ENCODE peak calls at places on chromosomes 16 and 17, in four cellular contexts. One of them, this sample, is unnamed.
A peak's percentile ranks its signal among the peaks of the same experiment; 100 is the strongest.

GRCh38 chr17:8122923-8123694 is 797 bp downstream of the HES7 start:
- DNase-seq in GM12878: no peak
- DNase-seq in NT2/D1: no peak
- DNase-seq in H1: peak; percentile 69
- DNase-seq in this sample: no peak

GRCh38 chr17:75854111-75854748 is 905 bp downstream of the WBP2 start:
- DNase-seq in GM12878: no peak
- DNase-seq in NT2/D1: no peak
- DNase-seq in H1: no peak
- DNase-seq in this sample: no peak

GRCh38 chr17:80649672-80650338 is 105.2 kb downstream of the RPTOR start:
- DNase-seq in GM12878: no peak
- DNase-seq in NT2/D1: peak; percentile 56
- DNase-seq in H1: peak; percentile 73
- DNase-seq in this sample: peak; percentile 67

GRCh38 chr17:19724501-19725420 is 8.4 kb upstream of the SLC47A2 start:
- DNase-seq in GM12878: no peak
- DNase-seq in NT2/D1: no peak
- DNase-seq in H1: no peak
- DNase-seq in this sample: no peak

GRCh38 chr17:35795007-35795870 is at the start of gene MMP28:
- DNase-seq in GM12878: no peak
- DNase-seq in NT2/D1: no peak
- DNase-seq in H1: peak; percentile 81
- DNase-seq in this sample: peak; percentile 33

GRCh38 chr17:2071421-2072281 is 16.7 kb downstream of the HIC1 start:
- DNase-seq in GM12878: no peak
- DNase-seq in NT2/D1: no peak
- DNase-seq in H1: no peak
- DNase-seq in this sample: no peak

GRCh38 chr17:20111538-20111937 is 102.4 kb downstream of the SPECC1 start:
- DNase-seq in GM12878: no peak
- DNase-seq in NT2/D1: no peak
- DNase-seq in H1: no peak
- DNase-seq in this sample: no peak

GRCh38 chr16:73277066-73277465 is 229.1 kb upstream of the ZFHX3 start:
- DNase-seq in GM12878: no peak
- DNase-seq in NT2/D1: no peak
- DNase-seq in H1: no peak
- DNase-seq in this sample: no peak

GRCh38 chr16:3101018-3101840 is 2.1 kb upstream of the ZSCAN10 start:
- DNase-seq in GM12878: no peak
- DNase-seq in NT2/D1: no peak
- DNase-seq in H1: peak; percentile 68
- DNase-seq in this sample: peak; percentile 61

GRCh38 chr16:3182608-3183444 is 5.2 kb upstream of the OR1F1 start:
- DNase-seq in GM12878: no peak
- DNase-seq in NT2/D1: no peak
- DNase-seq in H1: peak; percentile 99
- DNase-seq in this sample: peak; percentile 73

GRCh38 chr16:13866073-13866472 is 53.9 kb upstream of the ERCC4 start:
- DNase-seq in GM12878: no peak
- DNase-seq in NT2/D1: peak; percentile 67
- DNase-seq in H1: peak; percentile 82
- DNase-seq in this sample: peak; percentile 78

GRCh38 chr17:78628547-78629435 is 51.6 kb upstream of the DNAH17 start:
- DNase-seq in GM12878: no peak
- DNase-seq in NT2/D1: no peak
- DNase-seq in H1: no peak
- DNase-seq in this sample: no peak

GRCh38 chr17:6569391-6570302 is 13.3 kb upstream of the PITPNM3 start:
- DNase-seq in GM12878: no peak
- DNase-seq in NT2/D1: no peak
- DNase-seq in H1: peak; percentile 36
- DNase-seq in this sample: no peak

GRCh38 chr16:1019234-1019933 is 37.8 kb downstream of the SOX8 start:
- DNase-seq in GM12878: no peak
- DNase-seq in NT2/D1: no peak
- DNase-seq in H1: no peak
- DNase-seq in this sample: no peak

GRCh38 chr17:30571921-30572320 is 94.7 kb downstream of the GOSR1 start:
- DNase-seq in GM12878: no peak
- DNase-seq in NT2/D1: no peak
- DNase-seq in H1: no peak
- DNase-seq in this sample: no peak

GRCh38 chr17:83195330-83196087 is 116.1 kb downstream of the METRNL start:
- DNase-seq in GM12878: no peak
- DNase-seq in NT2/D1: no peak
- DNase-seq in H1: no peak
- DNase-seq in this sample: no peak

GRCh38 chr16:3095869-3096268 is 3.2 kb downstream of the ZSCAN10 start:
- DNase-seq in GM12878: no peak
- DNase-seq in NT2/D1: no peak
- DNase-seq in H1: no peak
- DNase-seq in this sample: no peak

GRCh38 chr17:48816774-48817590 is at the start of gene TTLL6:
- DNase-seq in GM12878: no peak
- DNase-seq in NT2/D1: peak; percentile 83
- DNase-seq in H1: peak; percentile 90
- DNase-seq in this sample: peak; percentile 90

GRCh38 chr16:85037050-85037410 is 9.4 kb downstream of the KIAA0513 start:
- DNase-seq in GM12878: no peak
- DNase-seq in NT2/D1: no peak
- DNase-seq in H1: no peak
- DNase-seq in this sample: no peak

GRCh38 chr16:85086347-85087291 is 25.7 kb downstream of the CIBAR2 start:
- DNase-seq in GM12878: no peak
- DNase-seq in NT2/D1: peak; percentile 70
- DNase-seq in H1: peak; percentile 89
- DNase-seq in this sample: peak; percentile 69

GRCh38 chr17:17681187-17681743 is at the start of gene RAI1:
- DNase-seq in GM12878: no peak
- DNase-seq in NT2/D1: no peak
- DNase-seq in H1: peak; percentile 83
- DNase-seq in this sample: peak; percentile 90

GRCh38 chr17:81471804-81472456 is 40.7 kb downstream of the ACTG1 start:
- DNase-seq in GM12878: no peak
- DNase-seq in NT2/D1: peak; percentile 57
- DNase-seq in H1: no peak
- DNase-seq in this sample: peak; percentile 98

GRCh38 chr17:46818319-46818928 is at the start of gene WNT3:
- DNase-seq in GM12878: no peak
- DNase-seq in NT2/D1: no peak
- DNase-seq in H1: peak; percentile 89
- DNase-seq in this sample: no peak

GRCh38 chr17:79815836-79816371 is 19.0 kb upstream of the CBX8 start:
- DNase-seq in GM12878: no peak
- DNase-seq in NT2/D1: no peak
- DNase-seq in H1: peak; percentile 61
- DNase-seq in this sample: no peak

GRCh38 chr16:85542548-85542927 is 70.6 kb upstream of the GSE1 start:
- DNase-seq in GM12878: no peak
- DNase-seq in NT2/D1: no peak
- DNase-seq in H1: no peak
- DNase-seq in this sample: no peak

GRCh38 chr17:43467981-43468541 is 15.7 kb upstream of the DHX8 start:
- DNase-seq in GM12878: no peak
- DNase-seq in NT2/D1: no peak
- DNase-seq in H1: no peak
- DNase-seq in this sample: no peak

GRCh38 chr17:76384222-76384986 is at the start of gene SPHK1:
- DNase-seq in GM12878: no peak
- DNase-seq in NT2/D1: no peak
- DNase-seq in H1: peak; percentile 83
- DNase-seq in this sample: peak; percentile 86

GRCh38 chr17:7476474-7476873 is 3.0 kb downstream of the ZBTB4 start:
- DNase-seq in GM12878: no peak
- DNase-seq in NT2/D1: no peak
- DNase-seq in H1: no peak
- DNase-seq in this sample: no peak

DNA sequence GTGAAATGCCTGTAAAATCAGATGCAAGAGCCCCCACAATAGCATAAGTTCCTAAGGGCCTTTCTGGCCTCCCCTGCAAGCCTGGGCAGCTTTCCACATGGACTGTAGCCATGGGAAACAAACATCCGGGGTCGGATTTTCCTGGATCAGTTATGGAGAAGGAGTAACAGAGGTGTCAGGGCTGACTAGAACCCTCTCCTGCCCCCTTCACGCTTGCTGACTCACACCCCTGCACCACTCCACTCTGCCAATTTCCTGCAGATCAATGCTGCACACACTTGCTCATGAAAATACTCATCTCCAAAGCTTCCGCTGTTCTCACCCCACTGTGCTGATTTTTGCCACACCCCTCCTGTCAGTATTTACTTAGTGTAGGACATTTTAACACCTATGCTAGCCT is 258.5 kb downstream of the CBLN1 start:
- DNase-seq in GM12878: no peak
- DNase-seq in NT2/D1: no peak
- DNase-seq in H1: no peak
- DNase-seq in this sample: no peak
- TF ChIP-seq SUZ12 in GM12878: no peak
- TF ChIP-seq SUZ12 in NT2/D1: no peak
- TF ChIP-seq SUZ12 in H1: no peak
- TF ChIP-seq SUZ12 in this sample: no peak

DNA sequence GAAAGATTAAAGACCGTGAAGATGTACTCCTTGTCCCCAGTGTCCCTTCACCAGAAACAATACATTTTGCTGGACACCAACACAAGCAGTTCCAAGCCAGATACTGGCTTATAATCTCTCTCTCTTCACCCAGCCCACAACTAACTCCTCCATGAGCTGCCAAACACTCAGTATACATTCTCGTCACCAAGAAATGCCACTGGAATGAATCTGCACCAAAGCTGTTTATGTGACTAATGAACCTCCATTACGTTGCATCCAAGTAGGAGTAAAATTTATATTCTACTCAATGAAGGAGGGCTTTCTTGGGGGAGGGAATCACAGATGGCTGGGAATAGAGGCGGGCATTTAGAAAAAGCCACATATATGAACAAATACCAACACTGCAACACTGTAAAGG is 20.9 kb upstream of the SOX9 start:
- DNase-seq in GM12878: no peak
- DNase-seq in NT2/D1: no peak
- DNase-seq in H1: no peak
- DNase-seq in this sample: no peak
- TF ChIP-seq SUZ12 in GM12878: no peak
- TF ChIP-seq SUZ12 in NT2/D1: no peak
- TF ChIP-seq SUZ12 in H1: no peak
- TF ChIP-seq SUZ12 in this sample: no peak

GRCh38 chr16:88430524-88431446 is 22.3 kb upstream of the ZFPM1 start:
- DNase-seq in GM12878: no peak
- DNase-seq in NT2/D1: no peak
- DNase-seq in H1: peak; percentile 74
- DNase-seq in this sample: no peak

GRCh38 chr16:88428156-88428555 is 24.9 kb upstream of the ZFPM1 start:
- DNase-seq in GM12878: no peak
- DNase-seq in NT2/D1: no peak
- DNase-seq in H1: no peak
- DNase-seq in this sample: no peak

GRCh38 chr16:88430185-88430523 is 22.9 kb upstream of the ZFPM1 start:
- DNase-seq in GM12878: no peak
- DNase-seq in NT2/D1: no peak
- DNase-seq in H1: no peak
- DNase-seq in this sample: no peak

GRCh38 chr16:88428616-88429386 is 24.3 kb upstream of the ZFPM1 start:
- DNase-seq in GM12878: no peak
- DNase-seq in NT2/D1: no peak
- DNase-seq in H1: no peak
- DNase-seq in this sample: no peak

DNA sequence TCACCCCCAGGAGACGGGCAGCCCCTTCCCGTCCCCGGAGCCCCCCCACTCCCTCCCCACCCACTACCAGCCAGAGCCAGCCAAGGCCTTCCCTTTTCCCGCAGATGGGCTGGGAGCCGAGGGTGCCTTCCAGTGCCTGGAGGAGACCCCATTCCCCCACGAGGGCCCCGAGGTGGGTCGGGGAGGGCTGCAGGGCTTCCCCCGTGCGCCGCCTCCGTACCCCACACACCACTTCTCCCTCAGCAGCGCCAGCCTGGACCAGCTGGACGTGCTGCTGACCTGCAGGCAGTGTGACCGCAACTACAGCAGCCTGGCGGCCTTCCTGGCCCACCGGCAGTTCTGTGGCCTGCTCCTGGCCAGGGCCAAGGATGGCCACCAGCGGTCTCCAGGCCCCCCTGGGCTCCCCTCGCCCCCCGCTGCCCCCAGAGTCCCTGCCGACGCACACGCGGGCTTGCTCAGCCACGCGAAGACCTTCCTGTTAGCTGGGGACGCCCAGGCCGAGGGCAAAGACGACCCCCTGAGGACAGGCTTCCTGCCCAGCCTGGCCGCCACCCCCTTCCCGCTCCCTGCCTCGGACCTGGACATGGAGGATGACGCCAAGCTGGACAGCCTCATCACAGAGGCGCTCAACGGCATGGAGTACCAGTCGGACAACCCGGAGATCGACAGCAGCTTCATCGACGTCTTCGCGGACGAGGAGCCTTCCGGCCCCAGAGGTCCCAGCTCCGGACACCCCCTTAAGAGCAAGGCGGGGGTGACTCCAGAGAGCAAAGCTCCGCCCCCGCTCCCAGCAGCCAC is 23.5 kb upstream of the ZFPM1 start:
- DNase-seq in GM12878: no peak
- DNase-seq in NT2/D1: no peak
- DNase-seq in H1: no peak
- DNase-seq in this sample: no peak
- TF ChIP-seq SUZ12 in GM12878: no peak
- TF ChIP-seq SUZ12 in NT2/D1: no peak
- TF ChIP-seq SUZ12 in H1: no peak
- TF ChIP-seq SUZ12 in this sample: no peak

DNA sequence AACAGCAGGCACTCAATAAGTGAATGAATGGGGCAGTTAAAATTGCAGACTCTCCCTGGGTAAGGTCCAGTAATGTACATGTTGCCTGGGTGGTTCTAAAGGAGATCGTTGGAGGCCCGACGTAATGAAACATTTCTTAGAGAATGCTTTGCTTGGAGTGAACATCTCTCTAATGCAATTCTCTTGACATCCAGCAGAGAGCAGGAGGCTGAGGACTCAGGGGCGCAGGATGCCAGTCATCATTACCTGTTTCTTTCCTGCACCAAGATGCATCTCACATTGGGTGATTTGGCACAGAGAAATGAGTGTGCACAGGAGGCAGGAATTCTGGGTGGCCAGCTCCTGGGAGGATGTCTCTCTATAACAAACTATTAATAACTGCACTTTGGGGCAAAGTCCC is 130.3 kb upstream of the RBBP6 start:
- DNase-seq in GM12878: no peak
- DNase-seq in NT2/D1: no peak
- DNase-seq in H1: no peak
- DNase-seq in this sample: peak; percentile 36
- TF ChIP-seq SUZ12 in GM12878: no peak
- TF ChIP-seq SUZ12 in NT2/D1: no peak
- TF ChIP-seq SUZ12 in H1: no peak
- TF ChIP-seq SUZ12 in this sample: no peak

This sample was measured in HEK293T.